ENCODE peak calls at places on chromosome 2, in seven cellular contexts. C is neuronal stem cell, G is IMR-90, T is mesenchymal stem cell, V is mesendoderm, K is H1, A is trophoblast cell. X is an unnamed sample.

GRCh38 chr2:184685999-184686841 is 87.9 kb downstream of the ZNF804A start:
- DNase-seq in C (no peak), G (no peak), T (peak; percentile 15), V (no peak), K (no peak), A (no peak), X (peak; percentile 15)

GRCh38 chr2:241514986-241515737 is 6.8 kb upstream of the STK25 start:
- DNase-seq in C (no peak), G (no peak), T (no peak), V (no peak), K (no peak), A (no peak), X (no peak)

GRCh38 chr2:227186751-227187150 is 22.3 kb downstream of the COL4A3 start:
- DNase-seq in C (no peak), G (no peak), T (no peak), V (no peak), K (no peak), A (no peak), X (no peak)

GRCh38 chr2:233408366-233409285 is 54.3 kb downstream of the DGKD start:
- DNase-seq in C (no peak), G (no peak), T (no peak), V (peak; percentile 46), K (no peak), A (no peak), X (no peak)

GRCh38 chr2:229370484-229370883 is 99.4 kb upstream of the PID1 start:
- DNase-seq in C (no peak), G (no peak), T (no peak), V (no peak), K (no peak), A (no peak), X (no peak)

GRCh38 chr2:223218587-223219178 is 166.7 kb downstream of the KCNE4 start:
- DNase-seq in C (no peak), G (no peak), T (no peak), V (no peak), K (no peak), A (no peak), X (no peak)

GRCh38 chr2:75053484-75054112 is 95.2 kb downstream of the POLE4 start:
- DNase-seq in C (peak; percentile 15), G (peak; percentile 16), T (peak; percentile 47), V (peak; percentile 80), K (peak; percentile 31), A (peak; percentile 37), X (peak; percentile 82)

GRCh38 chr2:219731173-219731572 is 103.7 kb downstream of the SLC4A3 start:
- DNase-seq in C (no peak), G (no peak), T (no peak), V (peak; percentile 21), K (no peak), A (no peak), X (no peak)

GRCh38 chr2:223563462-223563861 is 38.7 kb downstream of the SCG2 start:
- DNase-seq in C (no peak), G (peak; percentile 89), T (peak; percentile 88), V (peak; percentile 79), K (no peak), A (peak; percentile 41), X (no peak)

GRCh38 chr2:73776869-73777519 is 2.9 kb downstream of the DUSP11 start:
- DNase-seq in C (no peak), G (peak; percentile 70), T (peak; percentile 28), V (no peak), K (no peak), A (peak; percentile 18), X (no peak)

GRCh38 chr2:73779472-73780241 is at the start of gene DUSP11:
- DNase-seq in C (peak; percentile 96), G (peak; percentile 92), T (peak; percentile 95), V (peak; percentile 97), K (peak; percentile 93), A (peak; percentile 99), X (peak; percentile 95)

GRCh38 chr2:73776381-73776780 is 3.5 kb downstream of the DUSP11 start:
- DNase-seq in C (no peak), G (no peak), T (no peak), V (no peak), K (no peak), A (no peak), X (no peak)

DNA sequence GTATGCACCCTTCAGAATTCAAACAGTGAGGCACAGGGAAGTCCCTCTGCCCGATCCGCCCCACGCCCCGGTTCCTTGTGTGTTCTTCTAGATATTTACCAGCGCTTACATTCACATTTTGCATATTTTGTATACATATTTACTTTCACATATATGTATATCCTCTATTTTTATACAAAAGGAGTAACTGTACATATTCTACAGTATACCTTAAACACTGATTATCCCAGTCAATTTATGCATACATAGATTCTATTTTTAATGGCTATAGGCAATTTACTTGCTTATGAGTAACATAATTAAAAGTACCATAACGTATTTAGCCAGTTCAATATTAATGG is 309 bp upstream of the DUSP11 start:
- DNase-seq in C (no peak), G (no peak), T (no peak), V (no peak), K (no peak), A (no peak), X (no peak)
- H3K4me1 ChIP-seq in C (no peaks in the 10 kb centered on the region), G (peaks cover 5% of the 10 kb centered on the region), T (peaks cover 8% of the 10 kb centered on the region), V (no peaks in the 10 kb centered on the region), K (no peaks in the 10 kb centered on the region), A (peaks cover 2% of the 10 kb centered on the region), X (no peaks in the 10 kb centered on the region)

GRCh38 chr2:64643838-64644219 is 9.9 kb downstream of the SERTAD2 start:
- DNase-seq in C (no peak), G (no peak), T (no peak), V (no peak), K (no peak), A (no peak), X (no peak)
- H3K27ac ChIP-seq in C (peak overlapping the region; percentile 94), G (peak overlapping the region; percentile 84), T (peak overlapping the region; percentile 94), V (peak overlapping the region; percentile 23), K (no peak overlapping the region), A (peak overlapping the region; percentile 95), X (no peak overlapping the region)

GRCh38 chr2:237869357-237870102 is 10.1 kb downstream of the RAMP1 start:
- DNase-seq in C (no peak), G (no peak), T (no peak), V (no peak), K (no peak), A (no peak), X (no peak)

GRCh38 chr2:237868631-237869356 is 9.4 kb downstream of the RAMP1 start:
- DNase-seq in C (no peak), G (peak; percentile 63), T (no peak), V (no peak), K (no peak), A (no peak), X (no peak)

GRCh38 chr2:237866119-237866621 is 6.7 kb downstream of the RAMP1 start:
- DNase-seq in C (no peak), G (peak; percentile 78), T (peak; percentile 80), V (no peak), K (no peak), A (no peak), X (no peak)

GRCh38 chr2:237865623-237866041 is 6.2 kb downstream of the RAMP1 start:
- DNase-seq in C (no peak), G (no peak), T (no peak), V (peak; percentile 16), K (no peak), A (no peak), X (no peak)

GRCh38 chr2:237867465-237867864 is 8.0 kb downstream of the RAMP1 start:
- DNase-seq in C (no peak), G (no peak), T (no peak), V (no peak), K (no peak), A (peak; percentile 85), X (no peak)
- H4K8ac ChIP-seq in C (no peak overlapping the region), G (peak overlapping the region; percentile 4), T (no peak overlapping the region), V (no peak overlapping the region), K (no peak overlapping the region), A (peak overlapping the region; percentile 58), X (no peak overlapping the region)

GRCh38 chr2:181462032-181462431 is 4.8 kb downstream of the ITGA4 start:
- DNase-seq in C (no peak), G (peak; percentile 6), T (no peak), V (no peak), K (no peak), A (no peak), X (no peak)
- H3K4me1 ChIP-seq in C (no peaks in the 10 kb centered on the region), G (peaks cover 2% of the 10 kb centered on the region), T (peaks cover 10% of the 10 kb centered on the region), V (no peaks in the 10 kb centered on the region), K (no peaks in the 10 kb centered on the region), A (peaks cover 9% of the 10 kb centered on the region), X (no peaks in the 10 kb centered on the region)

GRCh38 chr2:24454258-24454657 is 36.8 kb upstream of the NCOA1 start:
- DNase-seq in C (no peak), G (peak; percentile 17), T (no peak), V (no peak), K (no peak), A (no peak), X (no peak)
- H3K27ac ChIP-seq in C (no peak overlapping the region), G (no peak overlapping the region), T (no peak overlapping the region), V (no peak overlapping the region), K (no peak overlapping the region), A (no peak overlapping the region), X (no peak overlapping the region)

DNA sequence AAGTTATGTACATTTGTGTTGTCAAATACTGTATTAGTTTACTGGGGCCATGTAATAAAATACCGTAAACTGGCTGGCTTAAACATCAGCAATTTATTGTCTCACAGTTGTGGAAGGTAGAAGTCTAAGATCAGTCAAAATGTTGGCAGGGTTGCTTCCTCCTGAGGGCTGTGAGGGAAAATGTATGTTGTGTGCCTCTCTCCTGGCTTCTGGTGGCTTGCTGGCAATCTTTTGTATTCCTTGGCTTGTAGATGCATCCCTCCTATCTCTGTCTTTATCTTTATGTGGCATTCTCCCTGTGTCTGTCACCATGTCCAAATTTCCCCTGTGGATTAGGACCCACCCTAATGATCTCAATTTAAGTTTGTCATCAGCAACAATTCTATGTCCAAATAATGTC is 37.0 kb upstream of the SLC30A6 start:
- DNase-seq in C (no peak), G (no peak), T (no peak), V (peak; percentile 3), K (no peak), A (peak; percentile 69), X (no peak)
- H4K8ac ChIP-seq in C (no peak overlapping the region), G (no peak overlapping the region), T (no peak overlapping the region), V (no peak overlapping the region), K (no peak overlapping the region), A (no peak overlapping the region), X (no peak overlapping the region)

DNA sequence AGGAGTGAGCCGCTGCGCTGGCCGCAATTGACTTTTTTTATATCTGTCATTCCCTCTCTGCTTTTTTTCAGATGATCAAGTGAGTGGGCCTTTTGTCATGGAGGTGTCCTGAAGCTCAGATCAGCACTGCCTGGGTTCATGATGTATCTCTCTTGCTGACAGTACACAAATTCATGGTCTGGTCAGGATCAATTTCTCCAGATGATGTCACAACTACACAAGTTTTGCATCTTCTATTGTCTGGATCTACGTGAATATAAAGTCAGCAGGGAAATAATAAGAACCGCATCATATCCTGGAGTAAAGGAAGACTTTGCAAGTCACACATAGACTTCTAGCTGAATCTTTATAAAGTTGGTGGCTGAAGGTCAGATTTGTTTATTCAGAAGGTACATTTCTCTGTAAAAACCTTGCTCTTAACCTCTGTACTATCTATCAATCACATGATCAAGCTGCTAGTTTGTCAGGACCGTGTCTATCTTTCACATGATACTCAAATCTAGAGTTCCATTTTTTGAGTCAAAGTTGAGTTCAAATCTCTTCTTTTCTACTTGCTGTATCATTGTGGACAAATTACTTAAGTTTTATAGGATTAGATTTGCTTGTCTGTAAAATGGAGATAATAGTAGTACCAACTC is 13.1 kb upstream of the CD28 start:
- DNase-seq in C (no peak), G (no peak), T (no peak), V (no peak), K (no peak), A (no peak), X (no peak)
- H3K4me1 ChIP-seq in C (no peaks in the 10 kb centered on the region), G (peaks cover 3% of the 10 kb centered on the region), T (peaks cover 5% of the 10 kb centered on the region), V (peaks cover 5% of the 10 kb centered on the region), K (no peaks in the 10 kb centered on the region), A (no peaks in the 10 kb centered on the region), X (no peaks in the 10 kb centered on the region)

GRCh38 chr2:225040862-225041209 is 1.4 kb downstream of the DOCK10 start:
- DNase-seq in C (no peak), G (peak; percentile 9), T (no peak), V (no peak), K (no peak), A (no peak), X (no peak)
- H3K27ac ChIP-seq in C (no peak overlapping the region), G (no peak overlapping the region), T (no peak overlapping the region), V (no peak overlapping the region), K (no peak overlapping the region), A (no peak overlapping the region), X (no peak overlapping the region)

X was measured in H9.